ENCODE peak calls at places on chromosomes 5 and 9, in six cellular contexts. I is neuronal stem cell, B is colonic mucosa, V is transverse colon, W is right atrium auricular region, X is upper lobe of right lung. N is an unnamed sample.
A peak's percentile ranks its signal among the peaks of the same experiment; 100 is the strongest.

GRCh38 chr9:95055851-95056551 is 261.5 kb downstream of the FANCC start:
- DNase-seq in I (no peak), B (no peak), V (no peak), W (no peak), X (no peak), N (no peak)

GRCh38 chr9:92136184-92136858 is 21.1 kb upstream of the SPTLC1 start:
- DNase-seq in I (no peak), B (no peak), V (no peak), W (peak; percentile 43), X (no peak), N (no peak)

GRCh38 chr9:131656356-131657030 is 83.4 kb downstream of the RAPGEF1 start:
- DNase-seq in I (no peak), B (peak; percentile 50), V (peak; percentile 77), W (peak; percentile 85), X (peak; percentile 89), N (no peak)

GRCh38 chr5:79794347-79794746 is 104.7 kb downstream of the CMYA5 start:
- DNase-seq in I (no peak), B (no peak), V (no peak), W (no peak), X (no peak), N (no peak)

GRCh38 chr5:29024052-29024451 is 1985.7 kb upstream of the CDH9 start:
- DNase-seq in I (no peak), B (no peak), V (no peak), W (no peak), X (no peak), N (no peak)

GRCh38 chr9:13721481-13722235 is 442.2 kb upstream of the MPDZ start:
- DNase-seq in I (no peak), B (no peak), V (no peak), W (no peak), X (no peak), N (no peak)

GRCh38 chr5:157038568-157039187 is 20.2 kb downstream of the HAVCR1 start:
- DNase-seq in I (no peak), B (no peak), V (no peak), W (no peak), X (no peak), N (no peak)

GRCh38 chr5:153779852-153780251 is 258.9 kb downstream of the FAM114A2 start:
- DNase-seq in I (no peak), B (no peak), V (no peak), W (no peak), X (no peak), N (no peak)

GRCh38 chr9:69180670-69181069 is 6.6 kb downstream of the TJP2 start:
- DNase-seq in I (no peak), B (peak; percentile 48), V (peak; percentile 22), W (peak; percentile 80), X (no peak), N (peak; percentile 77)

GRCh38 chr9:134328341-134328840 is 2.1 kb downstream of the RXRA start:
- DNase-seq in I (peak; percentile 69), B (peak; percentile 67), V (peak; percentile 72), W (no peak), X (no peak), N (no peak)

GRCh38 chr9:101635473-101635872 is 40.7 kb upstream of the PPP3R2 start:
- DNase-seq in I (no peak), B (no peak), V (no peak), W (no peak), X (no peak), N (no peak)

GRCh38 chr9:132671620-132672412 is 1.6 kb downstream of the GTF3C4 start:
- DNase-seq in I (no peak), B (no peak), V (no peak), W (no peak), X (no peak), N (no peak)

DNA sequence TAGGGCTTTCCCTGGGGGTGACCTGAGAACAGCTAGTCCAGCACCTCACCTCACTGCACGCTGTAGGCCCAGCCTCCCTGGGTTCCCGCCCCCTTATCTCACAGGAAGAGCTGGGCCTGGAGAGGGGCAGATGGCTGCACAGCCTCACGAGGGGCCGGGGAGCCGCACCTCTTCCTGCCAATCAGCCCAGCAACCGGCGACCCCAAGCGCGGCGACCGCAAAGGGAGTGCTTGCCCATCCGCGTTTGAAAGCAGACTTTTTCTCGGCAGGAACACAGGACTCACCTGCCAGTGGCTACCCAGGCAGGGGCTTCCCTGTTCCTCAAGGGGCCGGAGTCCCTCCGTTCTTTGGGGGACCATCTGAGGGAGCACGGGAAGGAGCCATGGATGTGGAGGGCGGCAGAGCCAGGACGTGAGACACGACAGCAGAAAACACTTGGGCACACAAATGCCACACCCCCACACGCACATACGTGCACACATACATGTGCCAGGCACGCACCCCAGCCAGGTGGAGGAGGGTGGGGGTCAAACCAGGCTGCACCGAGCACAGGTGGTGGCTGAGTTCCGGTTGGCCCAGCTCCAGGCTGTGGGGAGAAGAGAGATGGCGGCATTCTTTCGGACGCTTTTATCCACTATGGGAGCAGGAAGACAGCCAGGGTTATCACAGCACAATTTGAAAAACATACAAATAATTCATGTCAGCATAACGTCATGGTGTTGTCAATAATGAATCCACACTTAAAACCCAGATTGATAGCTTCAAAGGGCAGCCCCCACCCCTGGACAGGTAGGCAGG is 11.3 kb downstream of the TMEM250 start:
- DNase-seq in I (no peak), B (peak; percentile 76), V (peak; percentile 82), W (no peak), X (no peak), N (no peak)
- H3K4me3 ChIP-seq in I (no peak overlapping the region), B (no peak overlapping the region), V (no peak overlapping the region), W (no peak overlapping the region), X (no peak overlapping the region), N (no peak overlapping the region)

GRCh38 chr5:172007795-172008465 is 1.5 kb upstream of the FBXW11 start:
- DNase-seq in I (no peak), B (no peak), V (no peak), W (no peak), X (no peak), N (peak; percentile 61)
- H3K4me3 ChIP-seq in I (no peak overlapping the region), B (peak overlapping the region; percentile 94), V (peak overlapping the region; percentile 89), W (peak overlapping the region; percentile 80), X (peak overlapping the region; percentile 89), N (peak overlapping the region; percentile 80)

DNA sequence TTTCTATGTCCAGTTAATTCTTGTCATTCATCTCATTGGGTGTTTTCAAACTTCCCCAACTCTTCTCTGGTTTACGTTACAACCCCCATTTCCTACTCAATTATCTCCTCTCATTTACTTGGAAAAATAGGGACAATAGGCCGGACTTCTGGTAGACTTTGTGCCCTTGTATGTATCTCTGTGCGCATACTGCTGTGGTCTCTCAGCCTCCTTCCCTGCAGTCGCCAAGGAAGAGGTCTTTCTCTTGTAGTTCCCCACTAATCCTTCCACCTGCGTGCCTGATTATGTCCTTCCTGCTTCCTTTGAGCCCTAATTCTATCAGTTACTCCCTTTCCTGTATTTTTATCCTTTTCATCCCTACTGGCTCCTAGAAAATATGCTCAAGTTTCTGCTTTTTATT is 176.3 kb downstream of the GDNF start:
- DNase-seq in I (no peak), B (no peak), V (no peak), W (no peak), X (no peak), N (no peak)
- H3K4me3 ChIP-seq in I (no peak overlapping the region), B (no peak overlapping the region), V (no peak overlapping the region), W (no peak overlapping the region), X (no peak overlapping the region), N (no peak overlapping the region)

GRCh38 chr9:21576331-21577189 is 94.4 kb upstream of the IFNE start:
- DNase-seq in I (peak; percentile 80), B (no peak), V (no peak), W (no peak), X (no peak), N (peak; percentile 97)
- H3K4me3 ChIP-seq in I (no peak overlapping the region), B (no peak overlapping the region), V (no peak overlapping the region), W (no peak overlapping the region), X (no peak overlapping the region), N (peak overlapping the region; percentile 21)

GRCh38 chr5:421287-421880 is 21.6 kb upstream of the EXOC3 start:
- DNase-seq in I (no peak), B (no peak), V (no peak), W (no peak), X (peak; percentile 58), N (no peak)

GRCh38 chr5:419970-420369 is 23.0 kb upstream of the EXOC3 start:
- DNase-seq in I (no peak), B (no peak), V (no peak), W (no peak), X (peak; percentile 49), N (no peak)

GRCh38 chr5:421901-422300 is 21.1 kb upstream of the EXOC3 start:
- DNase-seq in I (no peak), B (no peak), V (no peak), W (no peak), X (peak; percentile 60), N (no peak)

GRCh38 chr5:422323-423232 is 20.4 kb upstream of the EXOC3 start:
- DNase-seq in I (no peak), B (no peak), V (no peak), W (no peak), X (peak; percentile 56), N (no peak)

DNA sequence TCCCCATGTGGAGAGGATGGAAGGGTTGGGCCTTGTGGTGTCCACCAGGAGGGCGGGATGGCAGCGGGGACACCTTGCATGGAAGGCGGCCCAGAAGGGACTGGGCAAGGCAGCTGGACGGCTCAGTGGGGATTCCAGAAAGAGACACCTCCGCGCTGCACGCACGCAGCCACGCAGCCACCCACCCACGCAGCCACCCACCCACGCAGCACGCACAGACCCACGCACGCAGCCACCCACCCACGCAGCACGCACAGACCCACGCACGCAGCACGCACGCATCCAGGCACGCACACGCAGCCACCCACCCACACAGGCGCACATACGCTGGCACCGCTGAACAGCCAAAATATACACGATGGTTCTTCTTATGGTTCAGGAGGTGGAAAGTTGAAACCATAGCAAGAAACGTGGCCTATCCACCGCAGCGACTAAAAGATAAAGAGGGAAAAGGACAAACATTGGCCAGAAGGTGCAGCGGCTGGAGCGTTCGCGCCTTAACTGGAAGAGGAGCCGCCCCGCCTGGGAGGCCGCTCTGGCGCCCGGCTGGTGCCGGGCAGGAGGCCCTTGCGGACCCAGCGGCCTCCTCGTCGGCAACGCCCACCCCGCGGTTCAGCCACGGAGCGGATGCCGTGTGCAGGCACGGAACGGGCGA is 22.2 kb upstream of the EXOC3 start:
- DNase-seq in I (no peak), B (no peak), V (no peak), W (no peak), X (peak; percentile 52), N (no peak)
- H3K4me3 ChIP-seq in I (no peak overlapping the region), B (no peak overlapping the region), V (no peak overlapping the region), W (no peak overlapping the region), X (no peak overlapping the region), N (no peak overlapping the region)

N was measured in astrocyte of the cerebellum.